ENCODE peak calls at places on chromosomes 1 and 21, in six cellular contexts. L, W, K, Z, Y and R are unnamed samples.

GRCh38 chr1:2543543-2544092 is 12.6 kb upstream of the TNFRSF14 start:
- DNase-seq in L (no peak), W (no peak), K (peak; percentile 44), Z (peak; percentile 86), Y (no peak), R (no peak)

GRCh38 chr1:21318057-21318713 is 27.9 kb upstream of the ECE1 start:
- DNase-seq in L (no peak), W (no peak), K (no peak), Z (no peak), Y (no peak), R (no peak)

GRCh38 chr1:58785424-58786058 is 1.7 kb upstream of the JUN start:
- DNase-seq in L (peak; percentile 82), W (peak; percentile 52), K (no peak), Z (no peak), Y (no peak), R (peak; percentile 73)

GRCh38 chr21:45104560-45104959 is 30.2 kb downstream of the ADARB1 start:
- DNase-seq in L (no peak), W (peak; percentile 29), K (no peak), Z (no peak), Y (no peak), R (no peak)

GRCh38 chr1:211345719-211346118 is 19.1 kb downstream of the TRAF5 start:
- DNase-seq in L (no peak), W (no peak), K (no peak), Z (peak; percentile 61), Y (no peak), R (no peak)

GRCh38 chr1:156660752-156661112 is 16.5 kb downstream of the NES start:
- DNase-seq in L (no peak), W (no peak), K (no peak), Z (no peak), Y (no peak), R (no peak)

GRCh38 chr21:43321111-43321510 is 105.8 kb downstream of the SIK1 start:
- DNase-seq in L (no peak), W (no peak), K (no peak), Z (no peak), Y (no peak), R (no peak)

GRCh38 chr1:107474877-107475612 is 334.2 kb downstream of the NTNG1 start:
- DNase-seq in L (no peak), W (no peak), K (no peak), Z (no peak), Y (no peak), R (no peak)

GRCh38 chr21:30831194-30831765 is 1.7 kb upstream of the KRTAP7-1 start:
- DNase-seq in L (no peak), W (peak; percentile 10), K (no peak), Z (no peak), Y (no peak), R (peak; percentile 53)

GRCh38 chr1:38964140-38964548 is 22.5 kb upstream of the RHBDL2 start:
- DNase-seq in L (no peak), W (no peak), K (no peak), Z (no peak), Y (no peak), R (no peak)

GRCh38 chr1:186026946-186027345 is 292.8 kb downstream of the HMCN1 start:
- DNase-seq in L (no peak), W (no peak), K (no peak), Z (no peak), Y (no peak), R (no peak)

GRCh38 chr1:167776616-167777252 is 55.0 kb downstream of the MPZL1 start:
- DNase-seq in L (no peak), W (no peak), K (no peak), Z (no peak), Y (no peak), R (no peak)

GRCh38 chr1:17643861-17644703 is 104.6 kb downstream of the ARHGEF10L start:
- DNase-seq in L (no peak), W (no peak), K (no peak), Z (no peak), Y (no peak), R (no peak)

GRCh38 chr1:208895820-208896219 is 651.6 kb upstream of the PLXNA2 start:
- DNase-seq in L (no peak), W (no peak), K (no peak), Z (no peak), Y (no peak), R (no peak)

GRCh38 chr1:229230893-229231753 is 39.8 kb upstream of the RAB4A start:
- DNase-seq in L (peak; percentile 56), W (peak; percentile 29), K (no peak), Z (no peak), Y (no peak), R (no peak)

GRCh38 chr1:36211307-36211706 is 12.9 kb upstream of the THRAP3 start:
- DNase-seq in L (no peak), W (no peak), K (no peak), Z (no peak), Y (no peak), R (no peak)

GRCh38 chr1:24294228-24294672 is 24.9 kb upstream of the GRHL3 start:
- DNase-seq in L (no peak), W (peak; percentile 97), K (no peak), Z (no peak), Y (no peak), R (no peak)